ENCODE peak calls at places on chromosomes 11 and 22, in seven cellular contexts. One of them, this sample, is unnamed.

GRCh38 chr11:77602385-77603105 is 12.8 kb downstream of the AQP11 start:
- DNase-seq in heart left ventricle: no peak
- DNase-seq in right lobe of liver: no peak
- DNase-seq in HCT116: no peak
- DNase-seq in transverse colon: no peak
- DNase-seq in esophagus squamous epithelium: no peak
- DNase-seq in IMR-90: peak; percentile 90
- DNase-seq in this sample: no peak

GRCh38 chr11:126345759-126346585 is 9.5 kb upstream of the ST3GAL4 start:
- DNase-seq in heart left ventricle: peak; percentile 66
- DNase-seq in right lobe of liver: peak; percentile 45
- DNase-seq in HCT116: no peak
- DNase-seq in transverse colon: no peak
- DNase-seq in esophagus squamous epithelium: no peak
- DNase-seq in IMR-90: peak; percentile 75
- DNase-seq in this sample: no peak

GRCh38 chr22:28977481-28977971 is 84.1 kb downstream of the C22orf31 start:
- DNase-seq in heart left ventricle: no peak
- DNase-seq in right lobe of liver: no peak
- DNase-seq in HCT116: peak; percentile 18
- DNase-seq in transverse colon: no peak
- DNase-seq in esophagus squamous epithelium: no peak
- DNase-seq in IMR-90: no peak
- DNase-seq in this sample: no peak

GRCh38 chr11:128629516-128630106 is 42.3 kb upstream of the ETS1 start:
- DNase-seq in heart left ventricle: no peak
- DNase-seq in right lobe of liver: no peak
- DNase-seq in HCT116: no peak
- DNase-seq in transverse colon: no peak
- DNase-seq in esophagus squamous epithelium: no peak
- DNase-seq in IMR-90: peak; percentile 9
- DNase-seq in this sample: no peak

GRCh38 chr11:129969973-129970372 is 32.7 kb downstream of the PRDM10 start:
- DNase-seq in heart left ventricle: no peak
- DNase-seq in right lobe of liver: no peak
- DNase-seq in HCT116: no peak
- DNase-seq in transverse colon: no peak
- DNase-seq in esophagus squamous epithelium: no peak
- DNase-seq in IMR-90: no peak
- DNase-seq in this sample: no peak

GRCh38 chr22:28442951-28443876 is 236.4 kb downstream of the TTC28 start:
- DNase-seq in heart left ventricle: peak; percentile 77
- DNase-seq in right lobe of liver: peak; percentile 55
- DNase-seq in HCT116: no peak
- DNase-seq in transverse colon: peak; percentile 68
- DNase-seq in esophagus squamous epithelium: no peak
- DNase-seq in IMR-90: peak; percentile 76
- DNase-seq in this sample: peak; percentile 66

GRCh38 chr22:46124383-46125144 is 25.8 kb upstream of the PPARA start:
- DNase-seq in heart left ventricle: no peak
- DNase-seq in right lobe of liver: no peak
- DNase-seq in HCT116: no peak
- DNase-seq in transverse colon: no peak
- DNase-seq in esophagus squamous epithelium: no peak
- DNase-seq in IMR-90: no peak
- DNase-seq in this sample: no peak

GRCh38 chr11:79482800-79483199 is 42.0 kb upstream of the TENM4 start:
- DNase-seq in heart left ventricle: no peak
- DNase-seq in right lobe of liver: no peak
- DNase-seq in HCT116: no peak
- DNase-seq in transverse colon: no peak
- DNase-seq in esophagus squamous epithelium: no peak
- DNase-seq in IMR-90: no peak
- DNase-seq in this sample: no peak

GRCh38 chr11:69810289-69811118 is 8.7 kb downstream of the FGF3 start:
- DNase-seq in heart left ventricle: no peak
- DNase-seq in right lobe of liver: peak; percentile 59
- DNase-seq in HCT116: no peak
- DNase-seq in transverse colon: no peak
- DNase-seq in esophagus squamous epithelium: no peak
- DNase-seq in IMR-90: no peak
- DNase-seq in this sample: no peak
- H3K27me3 ChIP-seq in heart left ventricle: peaks cover 3% of the 10 kb centered on the region
- H3K27me3 ChIP-seq in right lobe of liver: no peaks in the 10 kb centered on the region
- H3K27me3 ChIP-seq in HCT116: no peaks in the 10 kb centered on the region
- H3K27me3 ChIP-seq in transverse colon: peaks cover 20% of the 10 kb centered on the region
- H3K27me3 ChIP-seq in esophagus squamous epithelium: peaks cover 84% of the 10 kb centered on the region
- H3K27me3 ChIP-seq in IMR-90: peaks cover 37% of the 10 kb centered on the region
- H3K27me3 ChIP-seq in this sample: no peaks in the 10 kb centered on the region

DNA sequence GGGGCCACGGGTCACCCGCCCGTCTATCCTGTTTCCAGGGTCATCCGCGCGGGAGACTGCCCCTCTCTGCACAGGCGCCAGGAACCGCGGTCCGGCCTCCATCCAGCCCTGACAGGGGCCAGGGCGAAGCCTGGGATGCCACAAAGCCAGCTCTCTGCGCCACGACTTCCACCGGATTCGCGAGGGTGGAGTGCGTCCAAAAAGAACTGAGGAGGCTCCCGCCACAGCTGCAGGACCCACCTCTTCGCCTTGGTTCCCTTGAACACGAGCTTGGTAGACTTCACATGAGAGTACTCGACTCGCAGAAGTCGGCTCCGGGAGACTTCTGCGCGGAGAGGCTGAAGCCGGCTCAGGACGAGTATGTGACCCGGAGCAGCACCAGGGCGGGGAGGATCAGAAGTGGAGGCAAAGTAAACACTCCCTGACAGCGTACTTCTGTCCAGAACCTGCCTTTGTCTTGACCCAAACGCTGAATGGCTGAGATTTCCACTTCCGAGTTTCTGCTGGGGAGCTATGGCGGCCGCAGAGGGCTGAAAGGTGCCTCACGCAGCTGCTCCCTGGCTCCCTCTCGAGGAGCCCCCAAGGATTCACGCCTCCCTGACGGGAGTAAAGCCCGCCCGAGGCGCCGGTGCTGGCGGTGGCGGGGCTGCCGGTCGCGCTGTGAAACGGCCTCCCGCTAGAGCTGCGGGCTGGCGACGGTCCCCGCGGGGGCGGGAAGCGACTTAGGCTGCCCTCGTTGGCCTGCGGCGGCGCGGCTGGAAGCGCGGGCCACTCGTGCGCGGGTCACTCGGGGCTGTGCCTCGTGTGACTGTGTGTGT is 4566.7 kb upstream of the OR11H1 start:
- DNase-seq in heart left ventricle: no peak
- DNase-seq in right lobe of liver: peak; percentile 24
- DNase-seq in HCT116: no peak
- DNase-seq in transverse colon: no peak
- DNase-seq in esophagus squamous epithelium: no peak
- DNase-seq in IMR-90: no peak
- DNase-seq in this sample: no peak
- H3K9me3 ChIP-seq in heart left ventricle: peaks cover 15% of the 10 kb centered on the region
- H3K9me3 ChIP-seq in right lobe of liver: no peaks in the 10 kb centered on the region
- H3K9me3 ChIP-seq in HCT116: peaks cover 14% of the 10 kb centered on the region
- H3K9me3 ChIP-seq in transverse colon: peaks cover 41% of the 10 kb centered on the region
- H3K9me3 ChIP-seq in esophagus squamous epithelium: peaks cover 16% of the 10 kb centered on the region
- H3K9me3 ChIP-seq in IMR-90: peaks cover 15% of the 10 kb centered on the region
- H3K9me3 ChIP-seq in this sample: peaks cover 20% of the 10 kb centered on the region

GRCh38 chr22:19789406-19789805 is 28.8 kb downstream of the TBX1 start:
- DNase-seq in heart left ventricle: no peak
- DNase-seq in right lobe of liver: peak; percentile 14
- DNase-seq in HCT116: no peak
- DNase-seq in transverse colon: no peak
- DNase-seq in esophagus squamous epithelium: no peak
- DNase-seq in IMR-90: no peak
- DNase-seq in this sample: no peak
- TF ChIP-seq POLR2A in heart left ventricle: no peak
- TF ChIP-seq POLR2A in right lobe of liver: no peak
- TF ChIP-seq POLR2A in HCT116: no peak
- TF ChIP-seq POLR2A in transverse colon: no peak
- TF ChIP-seq POLR2A in esophagus squamous epithelium: no peak
- TF ChIP-seq POLR2A in IMR-90: no peak
- TF ChIP-seq POLR2A in this sample: no peak

DNA sequence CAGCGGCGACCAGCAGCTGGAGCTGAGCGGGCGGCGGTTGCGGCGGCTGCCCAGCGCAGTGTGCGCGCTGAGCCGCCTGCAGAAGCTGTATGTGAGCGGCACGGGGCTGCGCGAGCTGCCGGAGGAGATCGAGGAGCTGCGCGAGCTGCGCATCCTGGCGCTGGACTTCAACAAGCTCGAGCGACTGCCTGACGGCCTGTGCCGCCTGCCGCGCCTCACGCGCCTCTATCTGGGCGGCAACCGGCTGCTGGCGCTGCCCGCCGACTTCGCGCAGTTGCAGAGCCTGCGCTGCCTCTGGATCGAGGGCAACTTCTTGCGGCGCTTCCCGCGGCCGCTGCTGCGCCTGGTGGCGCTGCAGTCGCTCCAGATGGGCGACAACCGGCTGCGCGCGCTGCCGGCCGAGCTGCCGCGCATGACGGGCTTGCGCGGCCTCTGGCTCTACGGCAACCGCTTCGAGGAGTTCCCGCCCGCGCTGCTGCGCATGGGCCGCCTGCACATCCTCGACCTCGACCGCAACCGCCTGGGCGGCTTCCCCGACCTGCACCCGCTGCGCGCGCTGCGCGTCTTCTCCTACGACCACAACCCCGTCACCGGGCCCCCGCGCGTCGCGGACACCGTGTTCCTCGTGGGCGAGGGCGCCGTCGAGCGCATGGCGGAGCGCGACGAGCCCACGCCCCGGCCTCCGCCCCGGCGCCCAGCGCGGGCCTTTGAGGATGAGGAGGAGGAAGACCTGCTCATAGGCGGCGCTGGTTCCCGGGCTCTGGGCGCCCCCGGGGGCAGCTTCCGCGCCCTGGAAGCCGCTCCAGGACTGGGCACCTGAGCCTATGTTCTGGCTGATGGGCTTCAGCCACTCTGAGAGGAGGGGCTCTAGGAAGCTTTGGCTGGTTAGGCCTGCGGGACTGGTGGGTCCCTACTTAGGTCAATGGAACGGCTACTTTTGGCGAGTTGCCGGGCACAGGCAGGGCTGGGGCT is 795 bp downstream of the LRRC10B start:
- DNase-seq in heart left ventricle: peak; percentile 80
- DNase-seq in right lobe of liver: peak; percentile 76
- DNase-seq in HCT116: peak; percentile 37
- DNase-seq in transverse colon: peak; percentile 71
- DNase-seq in esophagus squamous epithelium: no peak
- DNase-seq in IMR-90: peak; percentile 69
- DNase-seq in this sample: peak; percentile 68
- H3K27me3 ChIP-seq in heart left ventricle: peaks cover 55% of the 10 kb centered on the region
- H3K27me3 ChIP-seq in right lobe of liver: no peaks in the 10 kb centered on the region
- H3K27me3 ChIP-seq in HCT116: peaks cover 7% of the 10 kb centered on the region
- H3K27me3 ChIP-seq in transverse colon: peaks cover 43% of the 10 kb centered on the region
- H3K27me3 ChIP-seq in esophagus squamous epithelium: peaks cover 96% of the 10 kb centered on the region
- H3K27me3 ChIP-seq in IMR-90: peaks cover 70% of the 10 kb centered on the region
- H3K27me3 ChIP-seq in this sample: peaks cover 5% of the 10 kb centered on the region

This sample was measured in breast epithelium.